ENCODE peak calls at places on chromosomes 5 and 9, in nine cellular contexts. R, Q, U, N, L, J, X, V and P are unnamed samples.

GRCh38 chr5:8913522-8913921 is 632.4 kb downstream of the SEMA5A start:
- DNase-seq in N (no peak), Q (no peak), U (no peak), L (no peak), J (no peak), X (no peak), V (no peak), R (no peak), P (no peak)

GRCh38 chr9:86854898-86855523 is 92.3 kb downstream of the GAS1 start:
- DNase-seq in L (peak; percentile 94), U (no peak), X (no peak), J (peak; percentile 76), N (no peak), Q (peak; percentile 95), R (peak; percentile 73), V (peak; percentile 48), P (peak; percentile 51)

GRCh38 chr5:14574891-14575496 is 6.6 kb upstream of the OTULINL start:
- DNase-seq in L (no peak), U (no peak), R (no peak), N (peak; percentile 76), J (no peak), V (peak; percentile 53), X (no peak), Q (no peak), P (peak; percentile 63)

GRCh38 chr5:113507601-113508000 is 5.9 kb upstream of the YTHDC2 start:
- DNase-seq in R (no peak), X (no peak), L (no peak), J (no peak), N (no peak), V (no peak), U (no peak), Q (no peak), P (no peak)

GRCh38 chr9:137402752-137403151 is 20.2 kb downstream of the EXD3 start:
- DNase-seq in Q (no peak), J (no peak), R (no peak), V (no peak), L (no peak), U (no peak), X (no peak), N (no peak), P (no peak)

GRCh38 chr5:41925555-41925946 is 470 bp downstream of the FBXO4 start:
- DNase-seq in U (no peak), L (peak; percentile 30), V (peak; percentile 53), J (no peak), X (no peak), R (peak; percentile 46), N (peak; percentile 27), Q (no peak), P (peak; percentile 48)

GRCh38 chr9:79471577-79472543 is 99.9 kb upstream of the TLE4 start:
- DNase-seq in Q (peak; percentile 13), X (no peak), R (peak; percentile 38), N (peak; percentile 56), J (peak; percentile 42), V (peak; percentile 57), L (peak; percentile 42), U (no peak), P (peak; percentile 57)

GRCh38 chr5:37133939-37134338 is 115.2 kb downstream of the CPLANE1 start:
- DNase-seq in N (no peak), X (no peak), V (peak; percentile 64), L (peak; percentile 51), Q (no peak), U (no peak), R (peak; percentile 55), J (no peak), P (peak; percentile 49)

GRCh38 chr5:10460252-10460906 is 18.7 kb downstream of the ROPN1L start:
- DNase-seq in J (no peak), L (no peak), Q (no peak), N (peak; percentile 70), X (no peak), V (no peak), U (no peak), R (no peak), P (no peak)

GRCh38 chr9:83699615-83700014 is 8.1 kb downstream of the UBQLN1 start:
- DNase-seq in J (no peak), U (no peak), X (no peak), N (no peak), L (no peak), Q (no peak), R (no peak), V (no peak), P (no peak)

GRCh38 chr5:140242099-140242498 is 60.8 kb downstream of the PFDN1 start:
- DNase-seq in N (no peak), X (no peak), L (no peak), V (no peak), Q (peak; percentile 70), J (no peak), U (no peak), R (no peak), P (no peak)

GRCh38 chr9:6133346-6134063 is 82.1 kb upstream of the IL33 start:
- DNase-seq in V (peak; percentile 97), J (no peak), N (no peak), Q (no peak), R (peak; percentile 74), U (peak; percentile 28), X (no peak), L (peak; percentile 3), P (peak; percentile 98)

GRCh38 chr5:4295663-4296339 is 700.2 kb downstream of the IRX1 start:
- DNase-seq in J (peak; percentile 77), L (no peak), V (peak; percentile 26), U (no peak), Q (peak; percentile 75), X (no peak), N (no peak), R (peak; percentile 9), P (no peak)

GRCh38 chr5:54383941-54384340 is 71.6 kb upstream of the HSPB3 start:
- DNase-seq in U (no peak), R (no peak), L (no peak), J (no peak), X (no peak), N (no peak), Q (no peak), V (no peak), P (no peak)

GRCh38 chr5:54384356-54384933 is 71.1 kb upstream of the HSPB3 start:
- DNase-seq in X (no peak), J (no peak), Q (no peak), V (no peak), N (no peak), L (no peak), R (no peak), U (no peak), P (peak; percentile 55)

GRCh38 chr5:54378707-54379106 is 68.3 kb upstream of the ARL15 start:
- DNase-seq in L (no peak), Q (no peak), U (no peak), X (no peak), N (no peak), R (no peak), J (no peak), V (no peak), P (no peak)

GRCh38 chr5:54383225-54383624 is 72.3 kb upstream of the HSPB3 start:
- DNase-seq in V (peak; percentile 50), L (no peak), J (no peak), U (no peak), N (no peak), X (no peak), R (no peak), Q (no peak), P (peak; percentile 42)

GRCh38 chr5:54379590-54379989 is 69.2 kb upstream of the ARL15 start:
- DNase-seq in Q (no peak), N (no peak), L (no peak), V (peak; percentile 46), U (no peak), X (no peak), R (no peak), J (no peak), P (no peak)
- TF ChIP-seq CTCF in Q (no peak), N (no peak), L (no peak), V (peak; percentile 39), U (peak; percentile 30), X (no peak), R (no peak), J (no peak), P (peak; percentile 13)

GRCh38 chr5:68257207-68257606 is 41.7 kb downstream of the PIK3R1 start:
- DNase-seq in U (no peak), J (no peak), Q (no peak), V (no peak), R (no peak), L (no peak), X (no peak), N (no peak), P (no peak)
- H3K4me3 ChIP-seq in U (no peak overlapping the region), J (no peak overlapping the region), Q (no peak overlapping the region), V (no peak overlapping the region), R (no peak overlapping the region), L (no peak overlapping the region), X (no peak overlapping the region), N (no peak overlapping the region), P (no peak overlapping the region)

GRCh38 chr9:129005336-129005997 is 22.7 kb downstream of the SH3GLB2 start:
- DNase-seq in J (no peak), L (no peak), R (no peak), X (peak; percentile 60), N (no peak), V (no peak), U (no peak), Q (no peak), P (no peak)

GRCh38 chr9:129007766-129008468 is 20.2 kb downstream of the SH3GLB2 start:
- DNase-seq in X (peak; percentile 56), N (no peak), J (no peak), U (no peak), R (no peak), L (no peak), V (peak; percentile 34), Q (no peak), P (no peak)

GRCh38 chr9:129008469-129008965 is 19.6 kb downstream of the SH3GLB2 start:
- DNase-seq in X (peak; percentile 62), Q (no peak), L (no peak), U (no peak), J (no peak), V (no peak), N (no peak), R (no peak), P (no peak)

GRCh38 chr9:129006328-129007034 is 21.6 kb downstream of the SH3GLB2 start:
- DNase-seq in Q (peak; percentile 92), V (peak; percentile 76), J (peak; percentile 90), U (no peak), R (peak; percentile 53), L (peak; percentile 71), N (peak; percentile 72), X (peak; percentile 74), P (peak; percentile 55)

GRCh38 chr9:129007035-129007765 is 20.9 kb downstream of the SH3GLB2 start:
- DNase-seq in J (peak; percentile 29), Q (no peak), N (no peak), R (no peak), X (peak; percentile 53), U (no peak), V (no peak), L (no peak), P (no peak)
- TF ChIP-seq CTCF in J (no peak), Q (no peak), N (no peak), R (no peak), X (no peak), U (no peak), V (no peak), L (no peak), P (no peak)

GRCh38 chr5:151212361-151212899 is 11.5 kb downstream of the CCDC69 start:
- DNase-seq in X (no peak), N (no peak), Q (no peak), U (no peak), R (no peak), J (no peak), L (no peak), V (no peak), P (no peak)
- H3K4me3 ChIP-seq in X (no peak overlapping the region), N (no peak overlapping the region), Q (no peak overlapping the region), U (no peak overlapping the region), R (no peak overlapping the region), J (no peak overlapping the region), L (no peak overlapping the region), V (no peak overlapping the region), P (no peak overlapping the region)